ENCODE peak calls at places on chromosomes 13 and 19, in six cellular contexts. One of them, this sample, is unnamed. For H3K4me1, the result is how much of the 10 kb centered on the place peaks cover.

GRCh38 chr19:43498233-43498830 is 6.2 kb downstream of the PHLDB3 start:
- DNase-seq in body of pancreas: no peak
- DNase-seq in neural progenitor cell: no peak
- DNase-seq in SJSA1: no peak
- DNase-seq in OCI-LY7: no peak
- DNase-seq in GM23338: no peak
- DNase-seq in this sample: no peak

GRCh38 chr13:98300956-98301641 is 124.0 kb upstream of the RNF113B start:
- DNase-seq in body of pancreas: peak
- DNase-seq in neural progenitor cell: no peak
- DNase-seq in OCI-LY7: no peak
- DNase-seq in GM23338: no peak
- DNase-seq in SJSA1: peak
- DNase-seq in this sample: no peak

GRCh38 chr13:95403349-95404140 is 102.3 kb upstream of the ABCC4 start:
- DNase-seq in OCI-LY7: no peak
- DNase-seq in neural progenitor cell: peak
- DNase-seq in body of pancreas: no peak
- DNase-seq in SJSA1: no peak
- DNase-seq in GM23338: peak
- DNase-seq in this sample: peak

GRCh38 chr13:73820285-73820684 is 313.9 kb downstream of the KLF12 start:
- DNase-seq in SJSA1: no peak
- DNase-seq in OCI-LY7: no peak
- DNase-seq in body of pancreas: no peak
- DNase-seq in GM23338: no peak
- DNase-seq in neural progenitor cell: no peak
- DNase-seq in this sample: no peak

GRCh38 chr19:11405846-11406643 is 13.1 kb downstream of the RGL3 start:
- DNase-seq in SJSA1: no peak
- DNase-seq in GM23338: peak
- DNase-seq in neural progenitor cell: peak
- DNase-seq in OCI-LY7: no peak
- DNase-seq in body of pancreas: no peak
- DNase-seq in this sample: no peak

GRCh38 chr19:11927227-11927626 is 2.3 kb downstream of the ZNF700 start:
- DNase-seq in neural progenitor cell: no peak
- DNase-seq in GM23338: no peak
- DNase-seq in body of pancreas: no peak
- DNase-seq in SJSA1: no peak
- DNase-seq in OCI-LY7: no peak
- DNase-seq in this sample: no peak

GRCh38 chr19:28316464-28316863 is 896.5 kb downstream of the UQCRFS1 start:
- DNase-seq in neural progenitor cell: no peak
- DNase-seq in SJSA1: no peak
- DNase-seq in body of pancreas: no peak
- DNase-seq in GM23338: no peak
- DNase-seq in OCI-LY7: no peak
- DNase-seq in this sample: no peak

GRCh38 chr19:51338563-51339312 is 3.2 kb downstream of the VSIG10L start:
- DNase-seq in OCI-LY7: peak
- DNase-seq in body of pancreas: peak
- DNase-seq in GM23338: peak
- DNase-seq in neural progenitor cell: peak
- DNase-seq in SJSA1: peak
- DNase-seq in this sample: peak

GRCh38 chr13:102598061-102598460 is 1.3 kb downstream of the TPP2 start:
- DNase-seq in neural progenitor cell: no peak
- DNase-seq in body of pancreas: no peak
- DNase-seq in GM23338: no peak
- DNase-seq in SJSA1: no peak
- DNase-seq in OCI-LY7: no peak
- DNase-seq in this sample: no peak

GRCh38 chr13:113605461-113605860 is 20.9 kb downstream of the TFDP1 start:
- DNase-seq in SJSA1: no peak
- DNase-seq in OCI-LY7: no peak
- DNase-seq in GM23338: no peak
- DNase-seq in neural progenitor cell: no peak
- DNase-seq in body of pancreas: no peak
- DNase-seq in this sample: no peak

GRCh38 chr13:113604186-113604585 is 19.6 kb downstream of the TFDP1 start:
- DNase-seq in OCI-LY7: no peak
- DNase-seq in neural progenitor cell: no peak
- DNase-seq in SJSA1: no peak
- DNase-seq in GM23338: no peak
- DNase-seq in body of pancreas: no peak
- DNase-seq in this sample: no peak

GRCh38 chr13:113607056-113607455 is 22.5 kb downstream of the TFDP1 start:
- DNase-seq in neural progenitor cell: no peak
- DNase-seq in SJSA1: no peak
- DNase-seq in OCI-LY7: no peak
- DNase-seq in body of pancreas: no peak
- DNase-seq in GM23338: no peak
- DNase-seq in this sample: no peak

GRCh38 chr13:113607477-113608245 is 23.1 kb downstream of the TFDP1 start:
- DNase-seq in body of pancreas: no peak
- DNase-seq in OCI-LY7: no peak
- DNase-seq in neural progenitor cell: no peak
- DNase-seq in GM23338: no peak
- DNase-seq in SJSA1: no peak
- DNase-seq in this sample: no peak

DNA sequence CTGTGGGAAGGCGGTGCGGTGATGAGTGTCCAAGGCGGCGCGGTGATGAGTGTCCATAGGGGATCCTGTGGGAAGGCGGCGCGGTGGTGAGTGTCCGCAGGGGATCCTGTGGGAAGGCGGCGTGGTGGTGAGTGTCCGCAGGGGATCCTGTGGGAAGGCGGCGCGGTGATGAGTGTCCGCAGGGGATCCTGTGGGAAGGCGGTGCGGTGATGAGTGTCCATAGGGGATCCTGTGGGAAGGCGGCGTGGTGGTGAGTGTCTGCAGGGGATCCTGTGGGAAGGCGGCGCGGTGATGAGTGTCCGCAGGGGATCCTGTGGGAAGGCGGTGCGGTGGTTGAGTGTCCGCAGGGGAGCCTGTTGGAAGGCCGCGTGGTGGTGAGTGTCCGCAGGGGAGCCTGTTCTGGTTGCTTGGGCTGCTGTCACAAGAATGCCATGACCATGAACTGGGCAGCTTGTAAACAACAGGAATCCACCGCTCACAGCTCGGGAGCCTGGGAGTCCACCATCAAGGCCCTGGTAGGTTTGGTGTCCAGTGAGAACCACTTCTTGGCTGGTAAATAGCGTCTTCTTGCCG is 21.4 kb downstream of the TFDP1 start:
- DNase-seq in SJSA1: no peak
- DNase-seq in OCI-LY7: no peak
- DNase-seq in GM23338: no peak
- DNase-seq in body of pancreas: no peak
- DNase-seq in neural progenitor cell: no peak
- DNase-seq in this sample: no peak
- H3K4me1 ChIP-seq in SJSA1: under half
- H3K4me1 ChIP-seq in OCI-LY7: under half
- H3K4me1 ChIP-seq in GM23338: under half
- H3K4me1 ChIP-seq in body of pancreas: under half
- H3K4me1 ChIP-seq in neural progenitor cell: under half
- H3K4me1 ChIP-seq in this sample: under half

GRCh38 chr13:25943081-25943480 is 108.7 kb downstream of the SHISA2 start:
- DNase-seq in GM23338: no peak
- DNase-seq in SJSA1: no peak
- DNase-seq in neural progenitor cell: no peak
- DNase-seq in OCI-LY7: peak
- DNase-seq in body of pancreas: no peak
- DNase-seq in this sample: no peak
- H3K4me1 ChIP-seq in GM23338: under half
- H3K4me1 ChIP-seq in SJSA1: under half
- H3K4me1 ChIP-seq in neural progenitor cell: under half
- H3K4me1 ChIP-seq in OCI-LY7: under half
- H3K4me1 ChIP-seq in body of pancreas: under half
- H3K4me1 ChIP-seq in this sample: under half

DNA sequence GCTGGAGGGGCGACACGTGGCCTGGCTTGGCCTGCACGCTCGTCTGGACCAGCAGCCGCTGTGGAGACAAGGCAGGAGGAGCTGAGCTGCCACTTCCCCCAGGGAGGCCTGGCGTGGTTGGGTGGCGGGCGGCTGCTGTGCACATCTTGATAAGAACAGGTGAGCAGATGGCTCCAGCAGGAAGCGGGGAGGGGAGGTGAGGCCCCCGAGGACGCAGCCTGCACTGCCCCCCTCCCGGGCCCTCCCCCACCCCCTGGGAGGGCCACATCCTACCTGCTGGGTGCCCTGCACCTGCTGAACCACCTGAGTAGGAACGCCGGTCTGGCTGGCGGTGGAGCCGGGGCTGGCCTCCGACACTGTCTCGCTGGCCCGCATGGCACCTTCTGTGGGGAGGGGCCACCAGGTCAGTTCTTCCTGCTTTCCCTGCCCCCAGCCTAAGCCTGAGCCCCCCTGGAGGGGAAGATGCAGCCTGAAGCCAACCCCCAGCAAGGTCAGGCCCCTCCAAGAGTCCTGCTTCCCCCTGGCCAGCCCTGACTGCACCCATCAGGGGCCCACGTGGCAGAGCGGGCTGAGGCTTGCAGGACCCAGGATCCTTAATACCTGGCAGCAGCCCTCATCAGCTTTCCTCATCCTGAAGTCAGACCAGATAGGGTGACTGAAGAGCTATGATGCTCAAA is 22.8 kb downstream of the RFX1 start:
- DNase-seq in neural progenitor cell: no peak
- DNase-seq in GM23338: no peak
- DNase-seq in SJSA1: no peak
- DNase-seq in body of pancreas: peak
- DNase-seq in OCI-LY7: peak
- DNase-seq in this sample: no peak
- H3K4me1 ChIP-seq in neural progenitor cell: under half
- H3K4me1 ChIP-seq in GM23338: under half
- H3K4me1 ChIP-seq in SJSA1: under half
- H3K4me1 ChIP-seq in body of pancreas: under half
- H3K4me1 ChIP-seq in OCI-LY7: half or more
- H3K4me1 ChIP-seq in this sample: under half

GRCh38 chr19:49913720-49914119 is 15.3 kb upstream of the ATF5 start:
- DNase-seq in GM23338: no peak
- DNase-seq in OCI-LY7: no peak
- DNase-seq in body of pancreas: no peak
- DNase-seq in SJSA1: no peak
- DNase-seq in neural progenitor cell: no peak
- DNase-seq in this sample: no peak

GRCh38 chr19:49912965-49913685 is 15.9 kb upstream of the ATF5 start:
- DNase-seq in body of pancreas: no peak
- DNase-seq in SJSA1: no peak
- DNase-seq in OCI-LY7: no peak
- DNase-seq in neural progenitor cell: no peak
- DNase-seq in GM23338: peak
- DNase-seq in this sample: peak

GRCh38 chr19:49916839-49917733 is 11.9 kb upstream of the ATF5 start:
- DNase-seq in OCI-LY7: no peak
- DNase-seq in body of pancreas: no peak
- DNase-seq in SJSA1: no peak
- DNase-seq in neural progenitor cell: peak
- DNase-seq in GM23338: peak
- DNase-seq in this sample: peak

GRCh38 chr19:49918089-49918488 is 10.9 kb upstream of the ATF5 start:
- DNase-seq in GM23338: no peak
- DNase-seq in OCI-LY7: no peak
- DNase-seq in body of pancreas: no peak
- DNase-seq in SJSA1: no peak
- DNase-seq in neural progenitor cell: no peak
- DNase-seq in this sample: no peak

DNA sequence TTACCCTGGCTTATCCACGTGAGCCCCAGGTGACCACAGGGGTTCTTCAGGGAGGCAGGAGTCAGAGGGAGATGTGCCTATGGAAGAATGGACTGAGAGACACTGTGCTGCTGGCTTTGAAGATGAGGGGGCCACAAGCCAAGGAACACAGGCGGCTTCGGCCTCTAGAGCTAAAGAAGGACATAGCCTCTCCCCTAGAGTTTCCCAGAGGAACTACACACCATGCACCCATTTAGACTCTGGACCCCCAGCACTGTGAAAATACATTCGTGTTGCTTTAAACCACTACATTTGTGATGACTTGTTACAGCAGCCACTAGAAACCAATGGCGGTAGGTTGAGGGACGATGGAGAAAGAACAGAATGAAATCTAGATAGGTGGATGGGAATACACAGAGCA is 13.7 kb upstream of the ATF5 start:
- DNase-seq in GM23338: no peak
- DNase-seq in SJSA1: no peak
- DNase-seq in neural progenitor cell: no peak
- DNase-seq in body of pancreas: no peak
- DNase-seq in OCI-LY7: no peak
- DNase-seq in this sample: no peak
- H3K4me1 ChIP-seq in GM23338: under half
- H3K4me1 ChIP-seq in SJSA1: under half
- H3K4me1 ChIP-seq in neural progenitor cell: under half
- H3K4me1 ChIP-seq in body of pancreas: under half
- H3K4me1 ChIP-seq in OCI-LY7: under half
- H3K4me1 ChIP-seq in this sample: under half

GRCh38 chr13:28488376-28489005 is 6.4 kb downstream of the FLT1 start:
- DNase-seq in neural progenitor cell: no peak
- DNase-seq in GM23338: no peak
- DNase-seq in SJSA1: no peak
- DNase-seq in OCI-LY7: no peak
- DNase-seq in body of pancreas: no peak
- DNase-seq in this sample: no peak
- H3K4me1 ChIP-seq in neural progenitor cell: under half
- H3K4me1 ChIP-seq in GM23338: half or more
- H3K4me1 ChIP-seq in SJSA1: under half
- H3K4me1 ChIP-seq in OCI-LY7: under half
- H3K4me1 ChIP-seq in body of pancreas: under half
- H3K4me1 ChIP-seq in this sample: under half

GRCh38 chr19:663682-664117 is 686 bp upstream of the RNF126 start:
- DNase-seq in GM23338: no peak
- DNase-seq in SJSA1: no peak
- DNase-seq in neural progenitor cell: no peak
- DNase-seq in OCI-LY7: no peak
- DNase-seq in body of pancreas: no peak
- DNase-seq in this sample: no peak
- H3K4me1 ChIP-seq in GM23338: under half
- H3K4me1 ChIP-seq in SJSA1: under half
- H3K4me1 ChIP-seq in neural progenitor cell: under half
- H3K4me1 ChIP-seq in OCI-LY7: under half
- H3K4me1 ChIP-seq in body of pancreas: half or more
- H3K4me1 ChIP-seq in this sample: under half

GRCh38 chr19:45782162-45782623 is at the start of gene DMPK:
- DNase-seq in OCI-LY7: no peak
- DNase-seq in neural progenitor cell: no peak
- DNase-seq in GM23338: no peak
- DNase-seq in body of pancreas: peak
- DNase-seq in SJSA1: no peak
- DNase-seq in this sample: no peak
- H3K4me1 ChIP-seq in OCI-LY7: under half
- H3K4me1 ChIP-seq in neural progenitor cell: under half
- H3K4me1 ChIP-seq in GM23338: under half
- H3K4me1 ChIP-seq in body of pancreas: half or more
- H3K4me1 ChIP-seq in SJSA1: under half
- H3K4me1 ChIP-seq in this sample: under half

DNA sequence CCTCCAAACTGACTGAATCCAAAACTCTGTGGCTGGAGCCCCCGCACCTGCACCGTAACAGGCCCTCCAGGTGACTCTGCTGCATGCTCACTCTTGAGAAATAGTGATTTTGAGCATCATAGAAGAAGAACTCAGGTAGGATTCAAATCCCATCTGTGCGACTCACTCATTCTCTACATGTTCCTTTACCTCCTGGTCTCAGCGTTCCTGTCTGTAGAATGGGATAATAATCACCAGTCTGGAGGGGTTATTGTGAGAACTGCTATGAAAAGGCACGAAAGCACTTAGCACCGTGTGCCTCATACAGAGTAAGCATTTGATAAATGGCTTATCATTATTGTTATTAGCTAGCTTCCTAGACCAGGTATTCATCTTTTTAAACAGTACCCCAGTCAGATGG is 36.5 kb upstream of the NPAS1 start:
- DNase-seq in OCI-LY7: no peak
- DNase-seq in GM23338: no peak
- DNase-seq in SJSA1: no peak
- DNase-seq in body of pancreas: no peak
- DNase-seq in neural progenitor cell: no peak
- DNase-seq in this sample: no peak
- H3K4me1 ChIP-seq in OCI-LY7: under half
- H3K4me1 ChIP-seq in GM23338: under half
- H3K4me1 ChIP-seq in SJSA1: under half
- H3K4me1 ChIP-seq in body of pancreas: under half
- H3K4me1 ChIP-seq in neural progenitor cell: under half
- H3K4me1 ChIP-seq in this sample: under half